ENCODE peak calls at places on chromosomes 11 and 22, in seven cellular contexts. U is body of pancreas; T is HCT116; Q is tibial nerve; P is IMR-90; K is cardiac muscle cell; H is CD8-positive, alpha-beta T cell. V is an unnamed sample.

GRCh38 chr11:1450958-1451710 is 35.4 kb downstream of the MOB2 start:
- DNase-seq in U (no peak), T (no peak), Q (no peak), P (no peak), K (peak; percentile 54), H (no peak), V (no peak)

GRCh38 chr11:693415-693831 is 1.6 kb downstream of the DEAF1 start:
- DNase-seq in U (no peak), T (no peak), Q (no peak), P (no peak), K (no peak), H (no peak), V (no peak)

GRCh38 chr11:74037309-74037708 is 28.4 kb upstream of the UCP3 start:
- DNase-seq in U (no peak), T (peak; percentile 36), Q (no peak), P (peak; percentile 49), K (no peak), H (no peak), V (no peak)

GRCh38 chr11:8231979-8232378 is 31.7 kb downstream of the LMO1 start:
- DNase-seq in U (no peak), T (no peak), Q (no peak), P (no peak), K (no peak), H (no peak), V (no peak)

GRCh38 chr11:119729581-119730346 is 764 bp upstream of the NECTIN1 start:
- DNase-seq in U (peak; percentile 71), T (peak; percentile 32), Q (peak; percentile 50), P (peak; percentile 39), K (no peak), H (no peak), V (peak; percentile 64)

GRCh38 chr11:60830478-60831142 is 11.3 kb upstream of the CCDC86 start:
- DNase-seq in U (no peak), T (no peak), Q (no peak), P (no peak), K (no peak), H (no peak), V (no peak)

GRCh38 chr11:73889019-73889418 is 12.2 kb downstream of the PAAF1 start:
- DNase-seq in U (no peak), T (no peak), Q (no peak), P (peak; percentile 37), K (no peak), H (no peak), V (no peak)

GRCh38 chr22:45969414-45969799 is 7.6 kb downstream of the WNT7B start:
- DNase-seq in U (no peak), T (no peak), Q (no peak), P (no peak), K (peak; percentile 23), H (no peak), V (no peak)

GRCh38 chr11:19646921-19647320 is 65.7 kb upstream of the NAV2 start:
- DNase-seq in U (peak; percentile 40), T (no peak), Q (peak; percentile 48), P (peak; percentile 93), K (no peak), H (no peak), V (no peak)

GRCh38 chr11:46628961-46629360 is 11.6 kb downstream of the ATG13 start:
- DNase-seq in U (no peak), T (no peak), Q (no peak), P (no peak), K (no peak), H (no peak), V (no peak)

GRCh38 chr11:16945671-16946469 is 68.3 kb downstream of the PLEKHA7 start:
- DNase-seq in U (peak; percentile 72), T (peak; percentile 51), Q (peak; percentile 21), P (peak; percentile 34), K (peak; percentile 79), H (no peak), V (no peak)

GRCh38 chr11:132499661-132500060 is 1032.6 kb downstream of the OPCML start:
- DNase-seq in U (no peak), T (no peak), Q (no peak), P (no peak), K (no peak), H (no peak), V (no peak)

GRCh38 chr11:94402355-94402754 is 1.1 kb upstream of the GPR83 start:
- DNase-seq in U (no peak), T (no peak), Q (no peak), P (no peak), K (no peak), H (no peak), V (no peak)

GRCh38 chr11:66371627-66372415 is at the start of gene SLC29A2:
- DNase-seq in U (peak; percentile 88), T (peak; percentile 82), Q (no peak), P (no peak), K (peak; percentile 96), H (peak; percentile 84), V (peak; percentile 69)

GRCh38 chr22:19014886-19015285 is 78.8 kb upstream of the PRODH start:
- DNase-seq in U (no peak), T (no peak), Q (no peak), P (no peak), K (no peak), H (no peak), V (no peak)

GRCh38 chr11:19872526-19873135 is 160.0 kb downstream of the NAV2 start:
- DNase-seq in U (no peak), T (no peak), Q (no peak), P (no peak), K (no peak), H (no peak), V (no peak)

GRCh38 chr11:88508808-88509581 is 171.5 kb upstream of the CTSC start:
- DNase-seq in U (peak; percentile 10), T (no peak), Q (no peak), P (no peak), K (peak; percentile 55), H (no peak), V (peak; percentile 62)

GRCh38 chr11:45725776-45726606 is 60.6 kb upstream of the CHST1 start:
- DNase-seq in U (no peak), T (no peak), Q (no peak), P (no peak), K (no peak), H (no peak), V (no peak)

GRCh38 chr22:30872282-30873041 is 96.1 kb downstream of the MORC2 start:
- DNase-seq in U (no peak), T (no peak), Q (no peak), P (no peak), K (no peak), H (no peak), V (peak; percentile 41)

GRCh38 chr22:20002098-20002497 is 14.5 kb downstream of the ARVCF start:
- DNase-seq in U (no peak), T (no peak), Q (no peak), P (no peak), K (peak; percentile 54), H (peak; percentile 7), V (peak; percentile 24)

GRCh38 chr11:59776210-59777066 is 21.3 kb downstream of the STX3 start:
- DNase-seq in U (peak; percentile 40), T (peak; percentile 85), Q (no peak), P (peak; percentile 78), K (no peak), H (no peak), V (no peak)

GRCh38 chr11:17277024-17277584 is 565 bp downstream of the NUCB2 start:
- DNase-seq in U (no peak), T (no peak), Q (no peak), P (peak; percentile 63), K (no peak), H (peak; percentile 50), V (peak; percentile 20)

GRCh38 chr11:75509201-75509600 is 16.5 kb downstream of the GDPD5 start:
- DNase-seq in U (no peak), T (no peak), Q (no peak), P (no peak), K (no peak), H (no peak), V (no peak)

GRCh38 chr11:75506827-75507226 is 18.9 kb downstream of the GDPD5 start:
- DNase-seq in U (no peak), T (no peak), Q (no peak), P (no peak), K (no peak), H (no peak), V (no peak)

GRCh38 chr11:75505966-75506692 is 19.6 kb downstream of the GDPD5 start:
- DNase-seq in U (no peak), T (no peak), Q (peak; percentile 31), P (no peak), K (peak; percentile 75), H (no peak), V (no peak)

GRCh38 chr11:75507571-75507970 is 18.2 kb downstream of the GDPD5 start:
- DNase-seq in U (no peak), T (no peak), Q (no peak), P (no peak), K (no peak), H (no peak), V (no peak)

DNA sequence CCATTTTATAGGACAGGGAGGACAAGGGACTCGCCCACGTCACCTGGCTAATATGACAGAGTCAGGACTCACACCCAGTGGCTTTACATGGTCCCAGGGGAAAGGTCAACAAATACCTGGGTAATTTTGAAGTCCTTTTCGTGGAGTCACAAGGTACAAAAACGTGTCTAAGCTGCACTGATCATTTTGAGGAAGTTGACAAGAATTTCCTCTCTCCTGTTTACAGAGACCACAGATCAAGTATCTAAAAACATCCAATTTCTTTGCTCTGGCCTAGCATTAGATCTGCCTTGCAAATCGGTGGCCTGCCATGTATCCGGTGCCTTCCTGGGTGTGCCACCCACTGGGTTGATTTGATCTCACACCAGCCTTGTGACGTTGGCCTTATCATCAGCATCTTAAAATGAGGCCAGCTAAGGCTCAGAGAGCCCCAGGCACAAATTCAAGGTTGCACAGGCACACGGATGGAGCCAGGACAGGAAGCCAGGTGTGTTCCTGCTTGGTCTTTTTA is 17.6 kb downstream of the GDPD5 start:
- DNase-seq in U (no peak), T (no peak), Q (no peak), P (no peak), K (no peak), H (peak; percentile 57), V (no peak)
- H3K4me3 ChIP-seq in U (no peak overlapping the region), T (no peak overlapping the region), Q (no peak overlapping the region), P (no peak overlapping the region), K (no peak overlapping the region), H (no peak overlapping the region), V (no peak overlapping the region)

DNA sequence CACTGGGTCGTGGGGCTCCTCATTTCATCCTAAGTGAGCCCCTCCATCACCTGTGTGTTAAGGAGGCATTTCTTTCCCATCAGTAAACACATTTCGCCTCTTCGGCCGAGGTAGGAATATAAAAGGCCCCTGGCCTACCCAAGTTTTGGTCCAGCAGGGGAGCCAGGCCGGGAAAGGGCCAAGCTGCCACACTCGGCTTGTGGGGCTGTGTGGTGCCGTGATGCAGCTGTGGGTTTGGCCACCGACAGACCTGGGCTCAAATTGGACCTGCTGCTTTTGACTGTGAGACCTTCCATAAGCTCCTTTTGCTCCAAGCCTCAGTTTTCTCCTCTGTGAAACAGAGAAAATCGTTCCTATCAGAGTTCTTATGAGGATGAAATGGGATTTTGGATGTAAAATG is 771 bp downstream of the NDUFV1 start:
- DNase-seq in U (no peak), T (no peak), Q (no peak), P (no peak), K (no peak), H (no peak), V (no peak)
- H3K9me3 ChIP-seq in U (no peaks in the 10 kb centered on the region), T (no peaks in the 10 kb centered on the region), Q (no peaks in the 10 kb centered on the region), P (peaks cover 4% of the 10 kb centered on the region), K (no peaks in the 10 kb centered on the region), H (no peaks in the 10 kb centered on the region), V (no peaks in the 10 kb centered on the region)

GRCh38 chr11:64337538-64338249 is 2.3 kb upstream of the CCDC88B start:
- DNase-seq in U (no peak), T (no peak), Q (no peak), P (no peak), K (no peak), H (no peak), V (no peak)
- H3K4me3 ChIP-seq in U (no peak overlapping the region), T (no peak overlapping the region), Q (no peak overlapping the region), P (no peak overlapping the region), K (no peak overlapping the region), H (no peak overlapping the region), V (no peak overlapping the region)

GRCh38 chr11:54930930-54931329 is 224.3 kb downstream of the OR4A5 start:
- DNase-seq in U (no peak), T (no peak), Q (no peak), P (no peak), K (no peak), H (no peak), V (no peak)
- H3K9me3 ChIP-seq in U (no peaks in the 10 kb centered on the region), T (peaks cover 59% of the 10 kb centered on the region), Q (no peaks in the 10 kb centered on the region), P (peaks cover 4% of the 10 kb centered on the region), K (peaks cover 48% of the 10 kb centered on the region), H (peaks cover 20% of the 10 kb centered on the region), V (peaks cover 99% of the 10 kb centered on the region)